ENCODE peak calls at places on chromosome 3, in five cellular contexts. A, X, E, V and B are unnamed samples.

GRCh38 chr3:185069583-185070030 is 83.3 kb downstream of the C3orf70 start:
- DNase-seq in A (no peak), X (peak), E (no peak), V (peak), B (peak)

GRCh38 chr3:120496278-120496975 is 45.6 kb upstream of the FSTL1 start:
- DNase-seq in A (no peak), X (no peak), E (no peak), V (no peak), B (no peak)

GRCh38 chr3:141335531-141336042 is 32.7 kb upstream of the ZBTB38 start:
- DNase-seq in A (no peak), X (no peak), E (no peak), V (no peak), B (no peak)

GRCh38 chr3:48370330-48370708 is 1.7 kb upstream of the FBXW12 start:
- DNase-seq in A (no peak), X (no peak), E (no peak), V (no peak), B (no peak)

GRCh38 chr3:4250064-4250463 is 53.1 kb upstream of the SETMAR start:
- DNase-seq in A (no peak), X (no peak), E (no peak), V (no peak), B (no peak)

GRCh38 chr3:8596706-8597514 is 47.7 kb downstream of the SSUH2 start:
- DNase-seq in A (no peak), X (no peak), E (no peak), V (no peak), B (no peak)

GRCh38 chr3:142418926-142419592 is 28.8 kb downstream of the XRN1 start:
- DNase-seq in A (no peak), X (no peak), E (no peak), V (no peak), B (no peak)

GRCh38 chr3:127103116-127103515 is 89.8 kb upstream of the PRR23E start:
- DNase-seq in A (no peak), X (no peak), E (no peak), V (no peak), B (no peak)

GRCh38 chr3:31693346-31693745 is 160.6 kb downstream of the STT3B start:
- DNase-seq in A (no peak), X (no peak), E (no peak), V (no peak), B (no peak)

GRCh38 chr3:31692714-31693113 is 160.0 kb downstream of the STT3B start:
- DNase-seq in A (no peak), X (no peak), E (no peak), V (no peak), B (no peak)

GRCh38 chr3:31696009-31696297 is 163.2 kb downstream of the STT3B start:
- DNase-seq in A (no peak), X (no peak), E (no peak), V (no peak), B (no peak)

GRCh38 chr3:31696815-31697548 is 164.3 kb downstream of the STT3B start:
- DNase-seq in A (no peak), X (no peak), E (no peak), V (no peak), B (no peak)

DNA sequence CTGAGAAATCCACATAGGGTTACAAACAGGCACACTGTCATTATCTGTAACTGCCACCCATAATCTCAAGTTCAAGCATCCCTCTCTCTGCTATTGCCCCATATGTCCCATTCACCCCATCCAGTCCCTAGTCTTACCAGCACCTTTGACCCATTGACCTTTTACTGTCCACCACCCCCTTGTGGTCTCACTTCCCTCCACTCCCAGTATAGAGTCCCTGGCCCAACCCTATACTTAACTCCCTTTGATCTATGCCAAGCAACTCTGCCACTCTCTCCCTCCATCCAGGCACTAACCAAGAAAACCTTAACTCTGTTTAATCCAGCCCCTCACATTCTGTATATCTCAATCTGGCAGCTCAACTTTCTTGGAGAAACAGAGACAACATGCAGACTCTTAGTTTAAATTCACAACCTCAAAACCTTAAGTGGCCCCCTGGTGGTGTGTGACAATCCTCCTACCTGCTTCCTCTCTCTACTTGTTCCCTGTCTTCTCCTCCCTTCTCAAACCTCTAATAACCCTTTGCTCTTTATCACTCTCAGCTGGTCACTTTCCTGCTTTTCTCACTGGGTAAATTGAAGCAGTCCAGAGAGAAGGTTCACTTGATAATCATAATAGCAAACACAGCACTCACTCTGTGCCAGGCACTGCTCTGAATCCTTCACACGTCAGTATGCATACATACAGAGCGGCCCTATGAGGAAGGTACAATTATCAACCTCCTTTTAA is 162.7 kb downstream of the STT3B start:
- DNase-seq in A (no peak), X (peak), E (no peak), V (no peak), B (peak)
- TF ChIP-seq CTCF in A (no peak), X (peak), E (no peak), V (peak), B (no peak)

DNA sequence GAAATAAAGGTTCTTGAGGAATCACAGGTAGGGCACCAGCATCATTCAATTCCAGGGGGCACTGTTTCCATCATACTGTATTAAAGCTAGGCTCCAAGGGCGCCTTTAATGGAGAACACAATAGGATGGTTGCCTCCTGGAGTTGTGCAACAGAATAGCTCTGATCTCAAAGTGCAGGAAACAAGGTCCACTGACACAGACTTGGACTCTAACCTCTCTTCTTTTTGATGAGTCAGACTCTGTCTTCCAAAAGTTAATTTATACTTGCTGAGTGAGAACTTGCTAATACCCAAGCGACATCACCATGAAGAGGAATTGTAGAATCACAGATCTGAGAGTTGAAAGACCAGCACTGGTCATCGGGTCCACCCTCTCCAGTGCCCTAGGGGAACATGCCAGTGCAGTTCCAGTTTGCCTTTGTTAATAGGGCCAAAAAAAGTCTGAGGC is 94.4 kb upstream of the PHLDB2 start:
- DNase-seq in A (peak), X (no peak), E (no peak), V (no peak), B (no peak)
- TF ChIP-seq CTCF in A (peak), X (peak), E (no peak), V (no peak), B (no peak)

GRCh38 chr3:188929138-188929537 is 242.6 kb upstream of the TPRG1 start:
- DNase-seq in A (no peak), X (no peak), E (no peak), V (no peak), B (no peak)
- TF ChIP-seq CTCF in A (peak), X (peak), E (no peak), V (no peak), B (no peak)

DNA sequence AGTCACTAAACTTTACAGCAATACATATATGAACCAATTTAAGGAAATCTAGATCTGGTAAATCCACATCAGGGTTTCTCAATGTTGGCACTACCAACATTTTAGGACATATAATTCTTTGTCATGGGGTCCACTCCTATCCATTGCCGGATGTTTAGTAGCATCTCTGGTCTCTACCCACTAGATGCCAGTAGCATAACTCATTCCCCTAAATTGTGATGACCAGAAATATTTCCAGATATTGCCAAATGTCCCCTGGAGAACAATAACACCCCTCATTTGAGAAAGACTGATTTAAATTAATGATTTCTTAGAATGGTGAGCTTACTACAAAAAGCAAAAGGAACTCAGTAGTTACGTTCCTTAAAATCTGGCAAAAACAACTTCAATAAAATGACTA is 23.1 kb upstream of the ANKRD28 start:
- DNase-seq in A (no peak), X (no peak), E (no peak), V (no peak), B (no peak)
- TF ChIP-seq CTCF in A (no peak), X (no peak), E (no peak), V (no peak), B (no peak)

GRCh38 chr3:161854232-161854771 is 357.7 kb downstream of the OTOL1 start:
- DNase-seq in A (peak), X (peak), E (no peak), V (peak), B (peak)
- TF ChIP-seq CTCF in A (peak), X (peak), E (no peak), V (peak), B (peak)

GRCh38 chr3:133512416-133513089 is 60.9 kb upstream of the CDV3 start:
- DNase-seq in A (no peak), X (no peak), E (peak), V (no peak), B (no peak)
- TF ChIP-seq CTCF in A (no peak), X (no peak), E (no peak), V (no peak), B (no peak)

GRCh38 chr3:113746069-113746954 is at the start of gene NAA50:
- DNase-seq in A (peak), X (peak), E (peak), V (peak), B (peak)
- TF ChIP-seq CTCF in A (no peak), X (no peak), E (peak), V (no peak), B (no peak)